ENCODE peak calls at places on chromosomes 13 and 19, in five cellular contexts. One of them, this sample, is unnamed.

GRCh38 chr13:35984776-35985453 is 146.3 kb downstream of the DCLK1 start:
- DNase-seq in stimulated activated CD8-positive, alpha-beta memory T cell treated with anti-CD3 and anti-CD28 coated beads, Interleukin-12 subunit alpha, Interleukin-12 subunit beta, amount 100 ng/mL, for 4 hours: no peak
- DNase-seq in stimulated activated naive CD8-positive, alpha-beta T cell treated with anti-CD3 and anti-CD28 coated beads, Interleukin-15, Interleukin-2, amounts not matched to agents 100 U/mL and 50 U/mL, for 24 hours: no peak
- DNase-seq in HFFc6: no peak
- DNase-seq in islet precursor cell: peak; percentile 66
- DNase-seq in this sample: no peak

GRCh38 chr13:95295026-95295425 is 6.2 kb downstream of the ABCC4 start:
- DNase-seq in islet precursor cell: no peak
- DNase-seq in HFFc6: no peak
- DNase-seq in stimulated activated naive CD8-positive, alpha-beta T cell treated with anti-CD3 and anti-CD28 coated beads, Interleukin-15, Interleukin-2, amounts not matched to agents 100 U/mL and 50 U/mL, for 24 hours: no peak
- DNase-seq in stimulated activated CD8-positive, alpha-beta memory T cell treated with anti-CD3 and anti-CD28 coated beads, Interleukin-12 subunit alpha, Interleukin-12 subunit beta, amount 100 ng/mL, for 4 hours: no peak
- DNase-seq in this sample: no peak

GRCh38 chr19:28235606-28236125 is 977.3 kb downstream of the UQCRFS1 start:
- DNase-seq in HFFc6: no peak
- DNase-seq in islet precursor cell: peak; percentile 58
- DNase-seq in stimulated activated naive CD8-positive, alpha-beta T cell treated with anti-CD3 and anti-CD28 coated beads, Interleukin-15, Interleukin-2, amounts not matched to agents 100 U/mL and 50 U/mL, for 24 hours: no peak
- DNase-seq in stimulated activated CD8-positive, alpha-beta memory T cell treated with anti-CD3 and anti-CD28 coated beads, Interleukin-12 subunit alpha, Interleukin-12 subunit beta, amount 100 ng/mL, for 4 hours: no peak
- DNase-seq in this sample: no peak

GRCh38 chr19:16290692-16291091 is 33.9 kb upstream of the KLF2 start:
- DNase-seq in stimulated activated naive CD8-positive, alpha-beta T cell treated with anti-CD3 and anti-CD28 coated beads, Interleukin-15, Interleukin-2, amounts not matched to agents 100 U/mL and 50 U/mL, for 24 hours: no peak
- DNase-seq in stimulated activated CD8-positive, alpha-beta memory T cell treated with anti-CD3 and anti-CD28 coated beads, Interleukin-12 subunit alpha, Interleukin-12 subunit beta, amount 100 ng/mL, for 4 hours: no peak
- DNase-seq in HFFc6: no peak
- DNase-seq in islet precursor cell: no peak
- DNase-seq in this sample: no peak

GRCh38 chr13:114043421-114044053 is 69.7 kb upstream of the C13orf46 start:
- DNase-seq in HFFc6: no peak
- DNase-seq in stimulated activated CD8-positive, alpha-beta memory T cell treated with anti-CD3 and anti-CD28 coated beads, Interleukin-12 subunit alpha, Interleukin-12 subunit beta, amount 100 ng/mL, for 4 hours: no peak
- DNase-seq in stimulated activated naive CD8-positive, alpha-beta T cell treated with anti-CD3 and anti-CD28 coated beads, Interleukin-15, Interleukin-2, amounts not matched to agents 100 U/mL and 50 U/mL, for 24 hours: peak; percentile 44
- DNase-seq in islet precursor cell: peak; percentile 94
- DNase-seq in this sample: peak; percentile 79

GRCh38 chr13:80131204-80131603 is 209.7 kb downstream of the SPRY2 start:
- DNase-seq in stimulated activated naive CD8-positive, alpha-beta T cell treated with anti-CD3 and anti-CD28 coated beads, Interleukin-15, Interleukin-2, amounts not matched to agents 100 U/mL and 50 U/mL, for 24 hours: no peak
- DNase-seq in stimulated activated CD8-positive, alpha-beta memory T cell treated with anti-CD3 and anti-CD28 coated beads, Interleukin-12 subunit alpha, Interleukin-12 subunit beta, amount 100 ng/mL, for 4 hours: no peak
- DNase-seq in islet precursor cell: peak; percentile 81
- DNase-seq in HFFc6: peak; percentile 20
- DNase-seq in this sample: peak; percentile 32

GRCh38 chr13:109743706-109744453 is 42.5 kb downstream of the IRS2 start:
- DNase-seq in HFFc6: peak; percentile 49
- DNase-seq in stimulated activated CD8-positive, alpha-beta memory T cell treated with anti-CD3 and anti-CD28 coated beads, Interleukin-12 subunit alpha, Interleukin-12 subunit beta, amount 100 ng/mL, for 4 hours: no peak
- DNase-seq in islet precursor cell: peak; percentile 87
- DNase-seq in stimulated activated naive CD8-positive, alpha-beta T cell treated with anti-CD3 and anti-CD28 coated beads, Interleukin-15, Interleukin-2, amounts not matched to agents 100 U/mL and 50 U/mL, for 24 hours: no peak
- DNase-seq in this sample: no peak

GRCh38 chr19:10091370-10091687 is 5.2 kb downstream of the SHFL start:
- DNase-seq in islet precursor cell: no peak
- DNase-seq in stimulated activated naive CD8-positive, alpha-beta T cell treated with anti-CD3 and anti-CD28 coated beads, Interleukin-15, Interleukin-2, amounts not matched to agents 100 U/mL and 50 U/mL, for 24 hours: no peak
- DNase-seq in stimulated activated CD8-positive, alpha-beta memory T cell treated with anti-CD3 and anti-CD28 coated beads, Interleukin-12 subunit alpha, Interleukin-12 subunit beta, amount 100 ng/mL, for 4 hours: no peak
- DNase-seq in HFFc6: no peak
- DNase-seq in this sample: no peak

GRCh38 chr19:609001-609340 is 19.3 kb downstream of the HCN2 start:
- DNase-seq in stimulated activated naive CD8-positive, alpha-beta T cell treated with anti-CD3 and anti-CD28 coated beads, Interleukin-15, Interleukin-2, amounts not matched to agents 100 U/mL and 50 U/mL, for 24 hours: no peak
- DNase-seq in stimulated activated CD8-positive, alpha-beta memory T cell treated with anti-CD3 and anti-CD28 coated beads, Interleukin-12 subunit alpha, Interleukin-12 subunit beta, amount 100 ng/mL, for 4 hours: no peak
- DNase-seq in islet precursor cell: peak; percentile 45
- DNase-seq in HFFc6: no peak
- DNase-seq in this sample: no peak

GRCh38 chr19:19526581-19527370 is 1.9 kb upstream of the YJEFN3 start:
- DNase-seq in stimulated activated naive CD8-positive, alpha-beta T cell treated with anti-CD3 and anti-CD28 coated beads, Interleukin-15, Interleukin-2, amounts not matched to agents 100 U/mL and 50 U/mL, for 24 hours: no peak
- DNase-seq in islet precursor cell: no peak
- DNase-seq in stimulated activated CD8-positive, alpha-beta memory T cell treated with anti-CD3 and anti-CD28 coated beads, Interleukin-12 subunit alpha, Interleukin-12 subunit beta, amount 100 ng/mL, for 4 hours: no peak
- DNase-seq in HFFc6: no peak
- DNase-seq in this sample: no peak

GRCh38 chr19:32902448-32902847 is 32.9 kb upstream of the SLC7A9 start:
- DNase-seq in stimulated activated CD8-positive, alpha-beta memory T cell treated with anti-CD3 and anti-CD28 coated beads, Interleukin-12 subunit alpha, Interleukin-12 subunit beta, amount 100 ng/mL, for 4 hours: no peak
- DNase-seq in stimulated activated naive CD8-positive, alpha-beta T cell treated with anti-CD3 and anti-CD28 coated beads, Interleukin-15, Interleukin-2, amounts not matched to agents 100 U/mL and 50 U/mL, for 24 hours: no peak
- DNase-seq in HFFc6: no peak
- DNase-seq in islet precursor cell: no peak
- DNase-seq in this sample: no peak

GRCh38 chr13:59874973-59875372 is 288.8 kb downstream of the DIAPH3 start:
- DNase-seq in stimulated activated CD8-positive, alpha-beta memory T cell treated with anti-CD3 and anti-CD28 coated beads, Interleukin-12 subunit alpha, Interleukin-12 subunit beta, amount 100 ng/mL, for 4 hours: no peak
- DNase-seq in stimulated activated naive CD8-positive, alpha-beta T cell treated with anti-CD3 and anti-CD28 coated beads, Interleukin-15, Interleukin-2, amounts not matched to agents 100 U/mL and 50 U/mL, for 24 hours: no peak
- DNase-seq in HFFc6: no peak
- DNase-seq in islet precursor cell: no peak
- DNase-seq in this sample: no peak

GRCh38 chr19:15112385-15112784 is 5.2 kb downstream of the SYDE1 start:
- DNase-seq in stimulated activated CD8-positive, alpha-beta memory T cell treated with anti-CD3 and anti-CD28 coated beads, Interleukin-12 subunit alpha, Interleukin-12 subunit beta, amount 100 ng/mL, for 4 hours: no peak
- DNase-seq in islet precursor cell: no peak
- DNase-seq in HFFc6: no peak
- DNase-seq in stimulated activated naive CD8-positive, alpha-beta T cell treated with anti-CD3 and anti-CD28 coated beads, Interleukin-15, Interleukin-2, amounts not matched to agents 100 U/mL and 50 U/mL, for 24 hours: no peak
- DNase-seq in this sample: no peak

GRCh38 chr13:95356916-95357315 is 55.7 kb upstream of the ABCC4 start:
- DNase-seq in stimulated activated CD8-positive, alpha-beta memory T cell treated with anti-CD3 and anti-CD28 coated beads, Interleukin-12 subunit alpha, Interleukin-12 subunit beta, amount 100 ng/mL, for 4 hours: no peak
- DNase-seq in stimulated activated naive CD8-positive, alpha-beta T cell treated with anti-CD3 and anti-CD28 coated beads, Interleukin-15, Interleukin-2, amounts not matched to agents 100 U/mL and 50 U/mL, for 24 hours: no peak
- DNase-seq in islet precursor cell: no peak
- DNase-seq in HFFc6: no peak
- DNase-seq in this sample: no peak

GRCh38 chr13:34361528-34361927 is 543.6 kb downstream of the RFC3 start:
- DNase-seq in stimulated activated naive CD8-positive, alpha-beta T cell treated with anti-CD3 and anti-CD28 coated beads, Interleukin-15, Interleukin-2, amounts not matched to agents 100 U/mL and 50 U/mL, for 24 hours: no peak
- DNase-seq in islet precursor cell: no peak
- DNase-seq in HFFc6: peak; percentile 47
- DNase-seq in stimulated activated CD8-positive, alpha-beta memory T cell treated with anti-CD3 and anti-CD28 coated beads, Interleukin-12 subunit alpha, Interleukin-12 subunit beta, amount 100 ng/mL, for 4 hours: no peak
- DNase-seq in this sample: no peak

GRCh38 chr19:54674021-54674617 is 11.3 kb downstream of the LILRB4 start:
- DNase-seq in stimulated activated CD8-positive, alpha-beta memory T cell treated with anti-CD3 and anti-CD28 coated beads, Interleukin-12 subunit alpha, Interleukin-12 subunit beta, amount 100 ng/mL, for 4 hours: no peak
- DNase-seq in HFFc6: peak; percentile 17
- DNase-seq in islet precursor cell: no peak
- DNase-seq in stimulated activated naive CD8-positive, alpha-beta T cell treated with anti-CD3 and anti-CD28 coated beads, Interleukin-15, Interleukin-2, amounts not matched to agents 100 U/mL and 50 U/mL, for 24 hours: no peak
- DNase-seq in this sample: no peak

GRCh38 chr13:95833713-95834112 is 156.8 kb downstream of the DNAJC3 start:
- DNase-seq in stimulated activated CD8-positive, alpha-beta memory T cell treated with anti-CD3 and anti-CD28 coated beads, Interleukin-12 subunit alpha, Interleukin-12 subunit beta, amount 100 ng/mL, for 4 hours: no peak
- DNase-seq in stimulated activated naive CD8-positive, alpha-beta T cell treated with anti-CD3 and anti-CD28 coated beads, Interleukin-15, Interleukin-2, amounts not matched to agents 100 U/mL and 50 U/mL, for 24 hours: no peak
- DNase-seq in islet precursor cell: no peak
- DNase-seq in HFFc6: no peak
- DNase-seq in this sample: no peak

GRCh38 chr13:110471833-110472162 is 89.7 kb downstream of the RAB20 start:
- DNase-seq in stimulated activated naive CD8-positive, alpha-beta T cell treated with anti-CD3 and anti-CD28 coated beads, Interleukin-15, Interleukin-2, amounts not matched to agents 100 U/mL and 50 U/mL, for 24 hours: peak; percentile 23
- DNase-seq in islet precursor cell: no peak
- DNase-seq in HFFc6: no peak
- DNase-seq in stimulated activated CD8-positive, alpha-beta memory T cell treated with anti-CD3 and anti-CD28 coated beads, Interleukin-12 subunit alpha, Interleukin-12 subunit beta, amount 100 ng/mL, for 4 hours: no peak
- DNase-seq in this sample: peak; percentile 40

GRCh38 chr13:91401916-91402315 is 3.5 kb downstream of the GPC5 start:
- DNase-seq in stimulated activated naive CD8-positive, alpha-beta T cell treated with anti-CD3 and anti-CD28 coated beads, Interleukin-15, Interleukin-2, amounts not matched to agents 100 U/mL and 50 U/mL, for 24 hours: no peak
- DNase-seq in islet precursor cell: no peak
- DNase-seq in HFFc6: no peak
- DNase-seq in stimulated activated CD8-positive, alpha-beta memory T cell treated with anti-CD3 and anti-CD28 coated beads, Interleukin-12 subunit alpha, Interleukin-12 subunit beta, amount 100 ng/mL, for 4 hours: no peak
- DNase-seq in this sample: no peak

GRCh38 chr19:42269518-42270345 is 680 bp downstream of the CIC start:
- DNase-seq in stimulated activated naive CD8-positive, alpha-beta T cell treated with anti-CD3 and anti-CD28 coated beads, Interleukin-15, Interleukin-2, amounts not matched to agents 100 U/mL and 50 U/mL, for 24 hours: no peak
- DNase-seq in stimulated activated CD8-positive, alpha-beta memory T cell treated with anti-CD3 and anti-CD28 coated beads, Interleukin-12 subunit alpha, Interleukin-12 subunit beta, amount 100 ng/mL, for 4 hours: no peak
- DNase-seq in HFFc6: no peak
- DNase-seq in islet precursor cell: no peak
- DNase-seq in this sample: no peak

GRCh38 chr19:35736913-35737886 is 5.1 kb downstream of the IGFLR1 start:
- DNase-seq in stimulated activated naive CD8-positive, alpha-beta T cell treated with anti-CD3 and anti-CD28 coated beads, Interleukin-15, Interleukin-2, amounts not matched to agents 100 U/mL and 50 U/mL, for 24 hours: peak; percentile 39
- DNase-seq in stimulated activated CD8-positive, alpha-beta memory T cell treated with anti-CD3 and anti-CD28 coated beads, Interleukin-12 subunit alpha, Interleukin-12 subunit beta, amount 100 ng/mL, for 4 hours: no peak
- DNase-seq in HFFc6: no peak
- DNase-seq in islet precursor cell: no peak
- DNase-seq in this sample: no peak

GRCh38 chr19:47044946-47045866 is 3.2 kb downstream of the TMEM160 start:
- DNase-seq in islet precursor cell: peak; percentile 46
- DNase-seq in stimulated activated naive CD8-positive, alpha-beta T cell treated with anti-CD3 and anti-CD28 coated beads, Interleukin-15, Interleukin-2, amounts not matched to agents 100 U/mL and 50 U/mL, for 24 hours: no peak
- DNase-seq in stimulated activated CD8-positive, alpha-beta memory T cell treated with anti-CD3 and anti-CD28 coated beads, Interleukin-12 subunit alpha, Interleukin-12 subunit beta, amount 100 ng/mL, for 4 hours: no peak
- DNase-seq in HFFc6: no peak
- DNase-seq in this sample: no peak

GRCh38 chr19:8240274-8241229 is 31.4 kb downstream of the CERS4 start:
- DNase-seq in HFFc6: peak; percentile 82
- DNase-seq in stimulated activated CD8-positive, alpha-beta memory T cell treated with anti-CD3 and anti-CD28 coated beads, Interleukin-12 subunit alpha, Interleukin-12 subunit beta, amount 100 ng/mL, for 4 hours: peak; percentile 47
- DNase-seq in stimulated activated naive CD8-positive, alpha-beta T cell treated with anti-CD3 and anti-CD28 coated beads, Interleukin-15, Interleukin-2, amounts not matched to agents 100 U/mL and 50 U/mL, for 24 hours: peak; percentile 61
- DNase-seq in islet precursor cell: peak; percentile 95
- DNase-seq in this sample: peak; percentile 36

GRCh38 chr19:10885241-10886169 is 14.2 kb downstream of the CARM1 start:
- DNase-seq in stimulated activated CD8-positive, alpha-beta memory T cell treated with anti-CD3 and anti-CD28 coated beads, Interleukin-12 subunit alpha, Interleukin-12 subunit beta, amount 100 ng/mL, for 4 hours: no peak
- DNase-seq in HFFc6: no peak
- DNase-seq in stimulated activated naive CD8-positive, alpha-beta T cell treated with anti-CD3 and anti-CD28 coated beads, Interleukin-15, Interleukin-2, amounts not matched to agents 100 U/mL and 50 U/mL, for 24 hours: no peak
- DNase-seq in islet precursor cell: no peak
- DNase-seq in this sample: no peak

GRCh38 chr13:30681489-30682242 is 53.7 kb upstream of the ALOX5AP start:
- DNase-seq in islet precursor cell: no peak
- DNase-seq in stimulated activated CD8-positive, alpha-beta memory T cell treated with anti-CD3 and anti-CD28 coated beads, Interleukin-12 subunit alpha, Interleukin-12 subunit beta, amount 100 ng/mL, for 4 hours: no peak
- DNase-seq in HFFc6: peak; percentile 56
- DNase-seq in stimulated activated naive CD8-positive, alpha-beta T cell treated with anti-CD3 and anti-CD28 coated beads, Interleukin-15, Interleukin-2, amounts not matched to agents 100 U/mL and 50 U/mL, for 24 hours: no peak
- DNase-seq in this sample: no peak

GRCh38 chr13:73074101-73074500 is 15.3 kb downstream of the KLF5 start:
- DNase-seq in islet precursor cell: no peak
- DNase-seq in HFFc6: no peak
- DNase-seq in stimulated activated naive CD8-positive, alpha-beta T cell treated with anti-CD3 and anti-CD28 coated beads, Interleukin-15, Interleukin-2, amounts not matched to agents 100 U/mL and 50 U/mL, for 24 hours: no peak
- DNase-seq in stimulated activated CD8-positive, alpha-beta memory T cell treated with anti-CD3 and anti-CD28 coated beads, Interleukin-12 subunit alpha, Interleukin-12 subunit beta, amount 100 ng/mL, for 4 hours: no peak
- DNase-seq in this sample: no peak

GRCh38 chr19:53112286-53112685 is 9.1 kb upstream of the ZNF160 start:
- DNase-seq in stimulated activated CD8-positive, alpha-beta memory T cell treated with anti-CD3 and anti-CD28 coated beads, Interleukin-12 subunit alpha, Interleukin-12 subunit beta, amount 100 ng/mL, for 4 hours: no peak
- DNase-seq in stimulated activated naive CD8-positive, alpha-beta T cell treated with anti-CD3 and anti-CD28 coated beads, Interleukin-15, Interleukin-2, amounts not matched to agents 100 U/mL and 50 U/mL, for 24 hours: no peak
- DNase-seq in islet precursor cell: no peak
- DNase-seq in HFFc6: no peak
- DNase-seq in this sample: no peak

GRCh38 chr13:25190256-25190655 is 18.2 kb upstream of the AMER2 start:
- DNase-seq in stimulated activated CD8-positive, alpha-beta memory T cell treated with anti-CD3 and anti-CD28 coated beads, Interleukin-12 subunit alpha, Interleukin-12 subunit beta, amount 100 ng/mL, for 4 hours: no peak
- DNase-seq in islet precursor cell: peak; percentile 36
- DNase-seq in HFFc6: no peak
- DNase-seq in stimulated activated naive CD8-positive, alpha-beta T cell treated with anti-CD3 and anti-CD28 coated beads, Interleukin-15, Interleukin-2, amounts not matched to agents 100 U/mL and 50 U/mL, for 24 hours: no peak
- DNase-seq in this sample: no peak

GRCh38 chr19:11247391-11247790 is 8.0 kb downstream of the ANGPTL8 start:
- DNase-seq in stimulated activated CD8-positive, alpha-beta memory T cell treated with anti-CD3 and anti-CD28 coated beads, Interleukin-12 subunit alpha, Interleukin-12 subunit beta, amount 100 ng/mL, for 4 hours: no peak
- DNase-seq in HFFc6: no peak
- DNase-seq in islet precursor cell: no peak
- DNase-seq in stimulated activated naive CD8-positive, alpha-beta T cell treated with anti-CD3 and anti-CD28 coated beads, Interleukin-15, Interleukin-2, amounts not matched to agents 100 U/mL and 50 U/mL, for 24 hours: no peak
- DNase-seq in this sample: peak; percentile 30

GRCh38 chr13:100363351-100363750 is 225.2 kb downstream of the GGACT start:
- DNase-seq in HFFc6: peak; percentile 19
- DNase-seq in stimulated activated CD8-positive, alpha-beta memory T cell treated with anti-CD3 and anti-CD28 coated beads, Interleukin-12 subunit alpha, Interleukin-12 subunit beta, amount 100 ng/mL, for 4 hours: no peak
- DNase-seq in stimulated activated naive CD8-positive, alpha-beta T cell treated with anti-CD3 and anti-CD28 coated beads, Interleukin-15, Interleukin-2, amounts not matched to agents 100 U/mL and 50 U/mL, for 24 hours: no peak
- DNase-seq in islet precursor cell: no peak
- DNase-seq in this sample: no peak

GRCh38 chr13:100633461-100633860 is 41.1 kb downstream of the TMTC4 start:
- DNase-seq in stimulated activated naive CD8-positive, alpha-beta T cell treated with anti-CD3 and anti-CD28 coated beads, Interleukin-15, Interleukin-2, amounts not matched to agents 100 U/mL and 50 U/mL, for 24 hours: no peak
- DNase-seq in islet precursor cell: no peak
- DNase-seq in stimulated activated CD8-positive, alpha-beta memory T cell treated with anti-CD3 and anti-CD28 coated beads, Interleukin-12 subunit alpha, Interleukin-12 subunit beta, amount 100 ng/mL, for 4 hours: no peak
- DNase-seq in HFFc6: peak; percentile 89
- DNase-seq in this sample: no peak

GRCh38 chr13:107866007-107866665 is 349.2 kb downstream of the LIG4 start:
- DNase-seq in islet precursor cell: peak; percentile 89
- DNase-seq in stimulated activated naive CD8-positive, alpha-beta T cell treated with anti-CD3 and anti-CD28 coated beads, Interleukin-15, Interleukin-2, amounts not matched to agents 100 U/mL and 50 U/mL, for 24 hours: peak; percentile 3
- DNase-seq in HFFc6: no peak
- DNase-seq in stimulated activated CD8-positive, alpha-beta memory T cell treated with anti-CD3 and anti-CD28 coated beads, Interleukin-12 subunit alpha, Interleukin-12 subunit beta, amount 100 ng/mL, for 4 hours: no peak
- DNase-seq in this sample: no peak

This sample was measured in gastrocnemius medialis.